ENCODE peak calls at places on chromosome 7, in five cellular contexts. T, X, H, S and C are unnamed samples.

GRCh38 chr7:78134256-78134655 is 335.7 kb downstream of the PHTF2 start:
- DNase-seq in T (no peak), X (peak; percentile 37), H (no peak), S (peak; percentile 49), C (no peak)

GRCh38 chr7:23357190-23358093 is 58.3 kb downstream of the MALSU1 start:
- DNase-seq in T (no peak), X (no peak), H (no peak), S (peak; percentile 37), C (no peak)

GRCh38 chr7:128841961-128842673 is 11.9 kb downstream of the FLNC start:
- DNase-seq in T (peak; percentile 63), X (peak; percentile 77), H (peak; percentile 87), S (peak; percentile 67), C (peak; percentile 79)

GRCh38 chr7:46003896-46004875 is 83.1 kb upstream of the IGFBP3 start:
- DNase-seq in T (no peak), X (no peak), H (no peak), S (no peak), C (no peak)

GRCh38 chr7:64990216-64990615 is 620 bp downstream of the ZNF117 start:
- DNase-seq in T (no peak), X (no peak), H (no peak), S (no peak), C (no peak)

GRCh38 chr7:138033241-138033640 is 31.4 kb upstream of the CREB3L2 start:
- DNase-seq in T (no peak), X (no peak), H (no peak), S (no peak), C (no peak)

GRCh38 chr7:30804078-30804661 is 33.0 kb downstream of the MINDY4 start:
- DNase-seq in T (no peak), X (no peak), H (no peak), S (no peak), C (no peak)

GRCh38 chr7:21364838-21365267 is 63.0 kb upstream of the SP4 start:
- DNase-seq in T (no peak), X (no peak), H (no peak), S (no peak), C (no peak)

GRCh38 chr7:73718905-73719805 is at the start of gene STX1A:
- DNase-seq in T (peak; percentile 77), X (peak; percentile 92), H (peak; percentile 86), S (peak; percentile 87), C (peak; percentile 77)

GRCh38 chr7:93146036-93146435 is 2.1 kb downstream of the SAMD9L start:
- DNase-seq in T (no peak), X (peak; percentile 20), H (no peak), S (no peak), C (no peak)

GRCh38 chr7:78996013-78996412 is 457.5 kb downstream of the MAGI2 start:
- DNase-seq in T (no peak), X (no peak), H (no peak), S (no peak), C (no peak)

GRCh38 chr7:107998150-107998549 is 4.8 kb downstream of the LAMB1 start:
- DNase-seq in T (no peak), X (no peak), H (no peak), S (no peak), C (no peak)

GRCh38 chr7:45435846-45436245 is 138.3 kb upstream of the ADCY1 start:
- DNase-seq in T (no peak), X (no peak), H (no peak), S (no peak), C (no peak)

GRCh38 chr7:16178069-16178468 is 243.3 kb downstream of the CRPPA start:
- DNase-seq in T (no peak), X (no peak), H (no peak), S (no peak), C (no peak)

GRCh38 chr7:13217762-13218161 is 530.3 kb downstream of the ARL4A start:
- DNase-seq in T (no peak), X (no peak), H (no peak), S (no peak), C (no peak)

GRCh38 chr7:95493247-95493646 is 7.5 kb downstream of the ASB4 start:
- DNase-seq in T (no peak), X (no peak), H (no peak), S (no peak), C (no peak)

GRCh38 chr7:116441534-116441933 is 58.0 kb upstream of the CAV2 start:
- DNase-seq in T (no peak), X (no peak), H (no peak), S (no peak), C (no peak)

DNA sequence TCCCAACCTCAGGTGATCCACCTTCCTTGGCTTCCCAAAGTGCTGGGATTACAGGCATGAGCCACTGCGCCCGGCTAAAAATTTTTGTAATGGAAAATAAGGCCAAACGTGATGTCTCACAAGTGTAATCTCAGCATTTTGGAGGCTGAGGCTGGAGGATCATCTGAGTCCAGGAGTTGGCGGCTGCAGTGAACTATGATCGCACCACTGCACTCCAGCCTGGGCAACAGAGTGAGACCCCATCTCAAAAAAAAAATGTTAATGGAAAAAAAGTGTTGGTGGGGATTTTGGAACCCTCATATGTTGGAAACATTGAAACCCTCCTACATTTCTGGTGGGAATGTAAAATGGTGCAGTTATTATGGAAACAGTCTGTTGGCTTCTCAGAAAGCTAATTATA is 2.7 kb upstream of the SRPK2 start:
- DNase-seq in T (no peak), X (no peak), H (no peak), S (no peak), C (no peak)
- H3K27me3 ChIP-seq in T (no peaks in the 10 kb centered on the region), X (peaks cover 18% of the 10 kb centered on the region), H (no peaks in the 10 kb centered on the region), S (no peaks in the 10 kb centered on the region), C (no peaks in the 10 kb centered on the region)

GRCh38 chr7:8111282-8111681 is 142.7 kb downstream of the GLCCI1 start:
- DNase-seq in T (no peak), X (peak; percentile 37), H (no peak), S (no peak), C (no peak)
- H3K27ac ChIP-seq in T (no peak overlapping the region), X (peak overlapping the region; percentile 20), H (no peak overlapping the region), S (no peak overlapping the region), C (no peak overlapping the region)

GRCh38 chr7:90594791-90595317 is 1.3 kb upstream of the CDK14 start:
- DNase-seq in T (no peak), X (peak; percentile 54), H (no peak), S (no peak), C (peak; percentile 66)
- H3K4me3 ChIP-seq in T (peak overlapping the region; percentile 83), X (peak overlapping the region; percentile 89), H (peak overlapping the region; percentile 78), S (peak overlapping the region; percentile 90), C (peak overlapping the region; percentile 92)

GRCh38 chr7:4703532-4703931 is 21.4 kb downstream of the FOXK1 start:
- DNase-seq in T (no peak), X (no peak), H (no peak), S (no peak), C (no peak)

GRCh38 chr7:4706384-4707032 is 24.4 kb downstream of the FOXK1 start:
- DNase-seq in T (no peak), X (peak; percentile 51), H (no peak), S (no peak), C (no peak)

GRCh38 chr7:4707980-4708411 is 25.9 kb downstream of the FOXK1 start:
- DNase-seq in T (no peak), X (peak; percentile 85), H (no peak), S (no peak), C (no peak)

GRCh38 chr7:4709187-4709586 is 27.1 kb downstream of the FOXK1 start:
- DNase-seq in T (no peak), X (peak; percentile 53), H (no peak), S (no peak), C (no peak)

GRCh38 chr7:4707134-4707651 is 25.1 kb downstream of the FOXK1 start:
- DNase-seq in T (no peak), X (peak; percentile 81), H (no peak), S (no peak), C (no peak)
- H3K27me3 ChIP-seq in T (no peaks in the 10 kb centered on the region), X (peaks cover 71% of the 10 kb centered on the region), H (no peaks in the 10 kb centered on the region), S (no peaks in the 10 kb centered on the region), C (no peaks in the 10 kb centered on the region)

GRCh38 chr7:151113344-151114150 is 27.3 kb downstream of the AGAP3 start:
- DNase-seq in T (peak; percentile 75), X (peak; percentile 79), H (no peak), S (peak; percentile 76), C (no peak)
- H3K27ac ChIP-seq in T (peak overlapping the region; percentile 71), X (no peak overlapping the region), H (no peak overlapping the region), S (peak overlapping the region; percentile 88), C (no peak overlapping the region)

GRCh38 chr7:155744931-155745683 is 67.2 kb downstream of the SHH start:
- DNase-seq in T (no peak), X (no peak), H (no peak), S (no peak), C (no peak)
- H3K4me3 ChIP-seq in T (no peak overlapping the region), X (no peak overlapping the region), H (no peak overlapping the region), S (no peak overlapping the region), C (no peak overlapping the region)